ENCODE peak calls at places on chromosomes 5 and 9, in eight cellular contexts. U, B, K, Y, A, J, P and O are unnamed samples.

GRCh38 chr5:1564182-1564748 is 40.5 kb upstream of the LPCAT1 start:
- DNase-seq in J (peak; percentile 18), B (no peak), U (no peak), A (peak; percentile 54), Y (no peak), K (peak; percentile 50), P (peak; percentile 35), O (no peak)

GRCh38 chr5:112312810-112313209 is 106.3 kb downstream of the EPB41L4A start:
- DNase-seq in P (no peak), Y (no peak), K (no peak), A (no peak), U (no peak), B (no peak), J (no peak), O (no peak)

GRCh38 chr5:6774673-6775327 is 61.6 kb downstream of the TENT4A start:
- DNase-seq in K (no peak), J (no peak), P (no peak), A (no peak), B (no peak), Y (no peak), U (peak; percentile 19), O (no peak)

GRCh38 chr9:76912631-76913275 is 6.8 kb upstream of the PRUNE2 start:
- DNase-seq in B (no peak), P (no peak), Y (no peak), J (no peak), A (peak; percentile 37), K (peak; percentile 7), U (no peak), O (no peak)

GRCh38 chr5:175746851-175747250 is 89.0 kb downstream of the HRH2 start:
- DNase-seq in U (no peak), B (no peak), J (no peak), Y (no peak), A (peak; percentile 3), P (no peak), K (peak; percentile 36), O (no peak)

GRCh38 chr9:77945798-77946197 is 85.8 kb downstream of the GNAQ start:
- DNase-seq in J (no peak), Y (no peak), A (peak; percentile 52), B (no peak), K (no peak), U (no peak), P (no peak), O (peak; percentile 50)

GRCh38 chr5:32520995-32521394 is 64.4 kb upstream of the SUB1 start:
- DNase-seq in U (no peak), J (no peak), A (no peak), B (no peak), P (no peak), Y (no peak), K (no peak), O (no peak)

GRCh38 chr5:142327111-142327842 is 2.5 kb upstream of the SPRY4 start:
- DNase-seq in U (no peak), B (no peak), P (no peak), Y (no peak), J (no peak), A (peak; percentile 74), K (no peak), O (peak; percentile 70)

GRCh38 chr5:172531704-172532026 is 77.3 kb upstream of the SH3PXD2B start:
- DNase-seq in J (no peak), A (no peak), K (no peak), B (no peak), U (no peak), Y (no peak), P (no peak), O (no peak)

GRCh38 chr5:95934207-95934804 is 27.3 kb downstream of the ELL2 start:
- DNase-seq in K (no peak), U (no peak), P (no peak), J (no peak), B (no peak), Y (no peak), A (no peak), O (no peak)

GRCh38 chr5:178453224-178453623 is 137.0 kb downstream of the COL23A1 start:
- DNase-seq in P (no peak), Y (peak; percentile 45), J (peak; percentile 75), K (no peak), U (no peak), B (no peak), A (peak; percentile 38), O (no peak)

GRCh38 chr5:170737591-170737990 is 45.9 kb upstream of the GABRP start:
- DNase-seq in U (no peak), K (no peak), J (no peak), B (no peak), P (no peak), Y (no peak), A (no peak), O (no peak)

GRCh38 chr9:27162045-27162444 is 53.0 kb downstream of the TEK start:
- DNase-seq in B (no peak), K (no peak), U (no peak), Y (no peak), A (peak; percentile 38), J (no peak), P (no peak), O (no peak)

GRCh38 chr9:27157086-27157485 is 48.1 kb downstream of the TEK start:
- DNase-seq in B (no peak), Y (no peak), U (no peak), A (no peak), P (no peak), J (no peak), K (no peak), O (no peak)

GRCh38 chr9:27160636-27161035 is 51.6 kb downstream of the TEK start:
- DNase-seq in K (no peak), P (no peak), J (no peak), Y (no peak), A (no peak), U (no peak), B (no peak), O (no peak)

GRCh38 chr9:27154923-27155322 is 45.9 kb downstream of the TEK start:
- DNase-seq in U (no peak), A (peak; percentile 94), K (no peak), P (no peak), Y (peak; percentile 75), B (no peak), J (peak; percentile 50), O (peak; percentile 78)

GRCh38 chr9:27157736-27158135 is 48.7 kb downstream of the TEK start:
- DNase-seq in P (no peak), J (no peak), B (no peak), A (no peak), U (no peak), K (no peak), Y (no peak), O (no peak)
- TF ChIP-seq CTCF in P (no peak), J (no peak), B (no peak), A (no peak), U (no peak), K (no peak), Y (no peak), O (no peak)

GRCh38 chr5:72138943-72139467 is 31.7 kb downstream of the MAP1B start:
- DNase-seq in J (peak; percentile 58), A (peak; percentile 94), P (no peak), U (peak; percentile 32), B (no peak), K (no peak), Y (no peak), O (peak; percentile 92)
- H3K4me3 ChIP-seq in J (no peak overlapping the region), A (no peak overlapping the region), P (no peak overlapping the region), U (no peak overlapping the region), B (no peak overlapping the region), K (no peak overlapping the region), Y (no peak overlapping the region), O (no peak overlapping the region)

GRCh38 chr5:91178461-91178860 is 204.7 kb downstream of the ARRDC3 start:
- DNase-seq in B (no peak), K (no peak), U (no peak), J (no peak), Y (no peak), A (no peak), P (no peak), O (no peak)

GRCh38 chr5:91177085-91177484 is 206.0 kb downstream of the ARRDC3 start:
- DNase-seq in P (no peak), B (no peak), Y (no peak), A (no peak), K (no peak), U (no peak), J (no peak), O (no peak)

GRCh38 chr5:91177639-91178038 is 205.5 kb downstream of the ARRDC3 start:
- DNase-seq in U (no peak), P (no peak), K (no peak), Y (no peak), A (no peak), B (no peak), J (no peak), O (no peak)

GRCh38 chr5:91180506-91180905 is 202.6 kb downstream of the ARRDC3 start:
- DNase-seq in K (no peak), J (no peak), P (no peak), Y (no peak), A (no peak), U (no peak), B (no peak), O (no peak)

GRCh38 chr5:91179018-91179417 is 204.1 kb downstream of the ARRDC3 start:
- DNase-seq in B (no peak), Y (no peak), K (no peak), P (no peak), A (no peak), U (no peak), J (no peak), O (no peak)
- TF ChIP-seq CTCF in B (no peak), Y (no peak), K (no peak), P (no peak), A (no peak), U (no peak), J (no peak), O (no peak)

GRCh38 chr5:133612021-133612860 is at the start of gene FSTL4:
- DNase-seq in B (peak; percentile 55), P (no peak), J (no peak), K (no peak), A (no peak), Y (peak; percentile 39), U (no peak), O (no peak)

GRCh38 chr5:133613184-133613583 is 843 bp upstream of the FSTL4 start:
- DNase-seq in Y (no peak), A (no peak), K (no peak), P (no peak), U (no peak), B (no peak), J (no peak), O (no peak)

GRCh38 chr5:133613743-133614142 is 1.4 kb upstream of the FSTL4 start:
- DNase-seq in K (no peak), P (no peak), J (no peak), Y (no peak), A (no peak), B (no peak), U (no peak), O (no peak)

GRCh38 chr5:133610489-133611356 is 1.6 kb downstream of the FSTL4 start:
- DNase-seq in P (peak; percentile 64), A (peak; percentile 8), U (no peak), Y (peak; percentile 73), B (peak; percentile 67), K (no peak), J (no peak), O (no peak)

DNA sequence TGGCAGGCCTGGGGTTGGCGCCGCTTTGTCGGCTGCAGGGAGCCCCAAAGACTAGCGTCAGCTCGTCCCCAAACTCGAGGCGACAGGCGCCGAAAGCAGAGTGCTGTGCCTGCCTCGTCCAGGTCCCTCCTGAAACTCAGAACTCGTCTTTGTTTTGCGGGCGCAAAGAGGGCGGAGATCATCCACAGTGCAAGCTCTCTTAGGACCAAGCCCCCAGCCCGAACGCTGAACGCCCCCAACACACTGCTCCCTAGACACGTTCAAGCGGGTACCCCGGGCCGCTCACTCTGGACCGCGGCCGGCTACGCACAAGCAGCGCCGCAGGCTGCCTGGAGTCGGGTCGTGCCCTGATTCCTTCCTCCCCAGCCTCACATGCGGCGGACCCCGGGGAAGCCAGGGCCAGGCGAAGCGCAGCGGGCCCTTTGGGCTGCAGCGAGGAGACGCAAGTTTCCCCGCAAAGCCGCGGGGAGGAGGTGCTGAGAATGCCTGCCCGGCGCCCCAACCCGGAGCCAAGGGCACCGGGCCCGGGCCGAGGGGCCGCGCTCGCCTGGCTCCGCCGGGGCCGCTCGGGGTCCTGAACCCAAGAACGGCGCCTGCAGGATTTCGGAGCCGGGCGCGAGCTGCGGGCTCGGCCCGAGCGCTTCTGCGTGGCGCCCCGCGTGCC is 852 bp downstream of the FSTL4 start:
- DNase-seq in Y (no peak), B (no peak), P (no peak), A (no peak), J (no peak), U (no peak), K (no peak), O (no peak)
- H3K4me3 ChIP-seq in Y (peak overlapping the region; percentile 26), B (peak overlapping the region; percentile 48), P (peak overlapping the region; percentile 61), A (no peak overlapping the region), J (no peak overlapping the region), U (no peak overlapping the region), K (no peak overlapping the region), O (no peak overlapping the region)